ENCODE peak calls at places on chromosome 1, in six cellular contexts. G is nephron progenitor cell; Q is stimulated activated CD4-positive, alpha-beta T cell treated with anti-CD3 and anti-CD28 coated beads, Interleukin-1b, Interleukin-23, amount 100 ng/mL, for 4 hours; M is left colon; Z is activated effector memory CD4-positive, alpha-beta T cell treated with anti-CD3 and anti-CD28 coated beads, Interleukin-2, amount 50 U/mL, for 16 hours; C is sciatic nerve. N is an unnamed sample.

GRCh38 chr1:35359995-35360394 is 91.5 kb downstream of the ZMYM4 start:
- DNase-seq in G (no peak), Q (no peak), M (no peak), Z (no peak), C (no peak), N (no peak)

GRCh38 chr1:232549998-232550397 is 79.9 kb downstream of the SIPA1L2 start:
- DNase-seq in G (no peak), Q (no peak), M (no peak), Z (no peak), C (no peak), N (peak)

GRCh38 chr1:15261155-15262002 is 14.4 kb downstream of the FHAD1 start:
- DNase-seq in G (no peak), Q (no peak), M (peak), Z (no peak), C (peak), N (no peak)

GRCh38 chr1:60762176-60762575 is 320.2 kb upstream of the NFIA start:
- DNase-seq in G (no peak), Q (no peak), M (no peak), Z (no peak), C (no peak), N (no peak)

GRCh38 chr1:84634536-84635205 is 55.6 kb downstream of the SSX2IP start:
- DNase-seq in G (no peak), Q (no peak), M (no peak), Z (no peak), C (no peak), N (no peak)

GRCh38 chr1:20589331-20590312 is 725 bp downstream of the CDA start:
- DNase-seq in G (peak), Q (no peak), M (peak), Z (no peak), C (no peak), N (no peak)

GRCh38 chr1:20936216-20936615 is 149.1 kb upstream of the HP1BP3 start:
- DNase-seq in G (no peak), Q (no peak), M (no peak), Z (no peak), C (no peak), N (no peak)

GRCh38 chr1:212554401-212554800 is 54.2 kb upstream of the ATF3 start:
- DNase-seq in G (no peak), Q (no peak), M (no peak), Z (no peak), C (no peak), N (no peak)

GRCh38 chr1:244826712-244827111 is 8.7 kb upstream of the COX20 start:
- DNase-seq in G (no peak), Q (no peak), M (no peak), Z (no peak), C (no peak), N (no peak)

GRCh38 chr1:202159534-202160371 is 649 bp downstream of the PTPN7 start:
- DNase-seq in G (no peak), Q (peak), M (peak), Z (peak), C (no peak), N (no peak)

GRCh38 chr1:212981025-212981495 is 30.7 kb downstream of the VASH2 start:
- DNase-seq in G (no peak), Q (no peak), M (peak), Z (no peak), C (no peak), N (peak)

GRCh38 chr1:211258310-211258755 is 833 bp upstream of the RCOR3 start:
- DNase-seq in G (peak), Q (peak), M (peak), Z (peak), C (peak), N (peak)

GRCh38 chr1:37240897-37241296 is 206.6 kb upstream of the GRIK3 start:
- DNase-seq in G (peak), Q (no peak), M (no peak), Z (no peak), C (no peak), N (peak)

GRCh38 chr1:26102046-26102925 is 9.3 kb upstream of the PDIK1L start:
- DNase-seq in G (no peak), Q (no peak), M (no peak), Z (peak), C (no peak), N (no peak)

GRCh38 chr1:230282157-230282556 is 144.0 kb downstream of the PGBD5 start:
- DNase-seq in G (no peak), Q (no peak), M (peak), Z (peak), C (peak), N (no peak)

GRCh38 chr1:42379794-42380616 is 587 bp upstream of the RIMKLA start:
- DNase-seq in G (peak), Q (no peak), M (no peak), Z (no peak), C (no peak), N (no peak)

GRCh38 chr1:23742670-23743286 is 493 bp upstream of the ELOA start:
- DNase-seq in G (no peak), Q (no peak), M (no peak), Z (peak), C (no peak), N (no peak)

GRCh38 chr1:98688110-98688739 is 26.7 kb downstream of the SNX7 start:
- DNase-seq in G (no peak), Q (no peak), M (no peak), Z (no peak), C (no peak), N (no peak)

GRCh38 chr1:56799605-56800398 is 19.4 kb downstream of the FYB2 start:
- DNase-seq in G (no peak), Q (no peak), M (no peak), Z (no peak), C (no peak), N (no peak)

GRCh38 chr1:231827337-231828105 is 200.9 kb downstream of the DISC1 start:
- DNase-seq in G (no peak), Q (no peak), M (no peak), Z (no peak), C (no peak), N (no peak)

GRCh38 chr1:171984262-171984661 is 143.0 kb downstream of the DNM3 start:
- DNase-seq in G (no peak), Q (no peak), M (peak), Z (no peak), C (peak), N (no peak)

GRCh38 chr1:2548068-2548589 is 8.0 kb upstream of the TNFRSF14 start:
- DNase-seq in G (peak), Q (peak), M (peak), Z (peak), C (peak), N (no peak)

GRCh38 chr1:183739640-183740385 is 65.1 kb upstream of the RGL1 start:
- DNase-seq in G (no peak), Q (no peak), M (no peak), Z (no peak), C (no peak), N (no peak)

GRCh38 chr1:101509370-101509769 is 272.6 kb downstream of the S1PR1 start:
- DNase-seq in G (no peak), Q (no peak), M (no peak), Z (no peak), C (no peak), N (no peak)

GRCh38 chr1:10553124-10553523 is 78.4 kb downstream of the PEX14 start:
- DNase-seq in G (no peak), Q (no peak), M (no peak), Z (no peak), C (no peak), N (no peak)

GRCh38 chr1:55816456-55816794 is 601.3 kb upstream of the USP24 start:
- DNase-seq in G (no peak), Q (no peak), M (no peak), Z (no peak), C (no peak), N (no peak)

GRCh38 chr1:65178235-65178634 is 30.2 kb downstream of the AK4 start:
- DNase-seq in G (no peak), Q (no peak), M (no peak), Z (no peak), C (no peak), N (no peak)

GRCh38 chr1:14571810-14572767 is 26.4 kb upstream of the KAZN start:
- DNase-seq in G (peak), Q (no peak), M (no peak), Z (no peak), C (no peak), N (no peak)

GRCh38 chr1:186900539-186901237 is 71.9 kb downstream of the PLA2G4A start:
- DNase-seq in G (no peak), Q (no peak), M (no peak), Z (no peak), C (no peak), N (no peak)

N was measured in DMS 273 treated with DMSO at 0.1 percent for 48 hours.